ENCODE peak calls at places on chromosomes 6 and 20, in four cellular contexts. B is hepatocyte, S is lung, A is Panc1. J is an unnamed sample.

GRCh38 chr6:90610291-90610670 is 23.4 kb upstream of the MAP3K7 start:
- DNase-seq in S (no peak), A (no peak), B (no peak), J (no peak)

GRCh38 chr6:129710722-129711631 is 1.0 kb upstream of the ARHGAP18 start:
- DNase-seq in B (no peak), S (no peak), A (no peak), J (no peak)

GRCh38 chr20:1333462-1334369 is 4.8 kb upstream of the SDCBP2 start:
- DNase-seq in B (no peak), A (no peak), S (peak; percentile 14), J (no peak)

GRCh38 chr6:29810371-29810770 is 17.3 kb upstream of the HLA-G start:
- DNase-seq in B (no peak), A (no peak), S (no peak), J (no peak)

GRCh38 chr20:63641146-63641791 is 12.0 kb downstream of the STMN3 start:
- DNase-seq in B (no peak), A (no peak), S (no peak), J (peak; percentile 82)

GRCh38 chr6:111642463-111643158 is 36.9 kb upstream of the TRAF3IP2 start:
- DNase-seq in S (peak; percentile 67), B (peak; percentile 74), A (peak; percentile 67), J (peak; percentile 51)

GRCh38 chr20:46027245-46027853 is 1.7 kb upstream of the SLC12A5 start:
- DNase-seq in S (no peak), A (no peak), B (peak; percentile 87), J (peak; percentile 49)

GRCh38 chr6:38033442-38033982 is 214.0 kb downstream of the ZFAND3 start:
- DNase-seq in B (no peak), A (no peak), S (no peak), J (no peak)

GRCh38 chr6:17470209-17470952 is 77.0 kb downstream of the CAP2 start:
- DNase-seq in A (no peak), B (no peak), S (no peak), J (no peak)

GRCh38 chr20:50515471-50516106 is 5.4 kb downstream of the PTPN1 start:
- DNase-seq in A (no peak), S (no peak), B (no peak), J (no peak)

GRCh38 chr6:3745566-3746118 is 5.9 kb downstream of the PXDC1 start:
- DNase-seq in S (no peak), B (no peak), A (no peak), J (no peak)

GRCh38 chr20:48283470-48284110 is 498.3 kb upstream of the SULF2 start:
- DNase-seq in B (peak; percentile 51), A (peak; percentile 5), S (peak; percentile 45), J (no peak)

GRCh38 chr20:12327205-12327604 is 409.5 kb downstream of the BTBD3 start:
- DNase-seq in B (peak; percentile 18), S (no peak), A (no peak), J (no peak)

GRCh38 chr20:50387218-50387995 is 122.8 kb upstream of the PTPN1 start:
- DNase-seq in B (no peak), S (no peak), A (no peak), J (no peak)

GRCh38 chr6:33621396-33622388 is 570 bp downstream of the ITPR3 start:
- DNase-seq in A (no peak), S (peak; percentile 77), B (peak; percentile 60), J (peak; percentile 48)

GRCh38 chr6:28580484-28580883 is 54.8 kb downstream of the GPX5 start:
- DNase-seq in A (no peak), S (no peak), B (no peak), J (no peak)

GRCh38 chr6:112877134-112878100 is 530.3 kb downstream of the RFPL4B start:
- DNase-seq in S (no peak), A (no peak), B (no peak), J (no peak)

GRCh38 chr6:12010635-12011275 is 1.4 kb upstream of the HIVEP1 start:
- DNase-seq in B (peak; percentile 81), A (peak; percentile 48), S (peak; percentile 74), J (no peak)

GRCh38 chr6:45502446-45502845 is 124.7 kb upstream of the SUPT3H start:
- DNase-seq in A (no peak), S (no peak), B (no peak), J (no peak)

GRCh38 chr6:37139223-37139962 is 30.6 kb upstream of the PIM1 start:
- DNase-seq in A (no peak), S (no peak), B (no peak), J (no peak)

GRCh38 chr20:4435210-4435609 is 286.5 kb upstream of the PRND start:
- DNase-seq in A (no peak), S (no peak), B (no peak), J (no peak)

GRCh38 chr6:25041676-25042598 is 106.2 kb upstream of the RIPOR2 start:
- DNase-seq in A (no peak), S (no peak), B (no peak), J (peak; percentile 78)

GRCh38 chr6:79628466-79629288 is 2.5 kb upstream of the SH3BGRL2 start:
- DNase-seq in S (no peak), A (no peak), B (no peak), J (no peak)

DNA sequence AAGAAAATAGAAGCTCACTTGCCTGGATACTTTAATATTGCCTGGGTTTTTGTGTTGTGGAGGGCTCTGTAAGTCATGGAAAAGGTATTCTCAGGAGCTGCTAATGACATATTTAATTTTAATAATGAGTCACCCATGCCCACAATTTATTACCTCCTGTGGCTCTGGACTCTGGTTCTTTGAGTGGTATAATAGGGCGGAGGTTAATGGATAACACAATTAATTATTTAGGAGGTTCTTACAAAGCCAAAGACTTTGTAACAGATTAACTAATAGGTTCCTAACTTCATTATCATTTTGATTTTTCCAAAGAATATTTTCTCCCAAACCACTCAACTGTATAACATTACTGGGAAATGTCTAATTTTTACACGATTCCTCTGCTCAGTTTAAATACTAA is 29.3 kb downstream of the PHACTR3 start:
- DNase-seq in S (no peak), B (no peak), A (no peak), J (no peak)
- H3K9me3 ChIP-seq in S (no peaks in the 10 kb centered on the region), B (no peaks in the 10 kb centered on the region), A (no peaks in the 10 kb centered on the region), J (no peaks in the 10 kb centered on the region)

GRCh38 chr20:25044660-25045342 is 13.1 kb downstream of the ACSS1 start:
- DNase-seq in A (no peak), B (no peak), S (no peak), J (no peak)

GRCh38 chr20:25044261-25044560 is 13.7 kb downstream of the ACSS1 start:
- DNase-seq in B (no peak), S (no peak), A (no peak), J (no peak)

GRCh38 chr20:25045343-25045712 is 12.6 kb downstream of the ACSS1 start:
- DNase-seq in S (no peak), A (no peak), B (no peak), J (no peak)

GRCh38 chr20:25042531-25043498 is 15.1 kb downstream of the ACSS1 start:
- DNase-seq in B (no peak), A (no peak), S (peak; percentile 72), J (peak; percentile 7)

DNA sequence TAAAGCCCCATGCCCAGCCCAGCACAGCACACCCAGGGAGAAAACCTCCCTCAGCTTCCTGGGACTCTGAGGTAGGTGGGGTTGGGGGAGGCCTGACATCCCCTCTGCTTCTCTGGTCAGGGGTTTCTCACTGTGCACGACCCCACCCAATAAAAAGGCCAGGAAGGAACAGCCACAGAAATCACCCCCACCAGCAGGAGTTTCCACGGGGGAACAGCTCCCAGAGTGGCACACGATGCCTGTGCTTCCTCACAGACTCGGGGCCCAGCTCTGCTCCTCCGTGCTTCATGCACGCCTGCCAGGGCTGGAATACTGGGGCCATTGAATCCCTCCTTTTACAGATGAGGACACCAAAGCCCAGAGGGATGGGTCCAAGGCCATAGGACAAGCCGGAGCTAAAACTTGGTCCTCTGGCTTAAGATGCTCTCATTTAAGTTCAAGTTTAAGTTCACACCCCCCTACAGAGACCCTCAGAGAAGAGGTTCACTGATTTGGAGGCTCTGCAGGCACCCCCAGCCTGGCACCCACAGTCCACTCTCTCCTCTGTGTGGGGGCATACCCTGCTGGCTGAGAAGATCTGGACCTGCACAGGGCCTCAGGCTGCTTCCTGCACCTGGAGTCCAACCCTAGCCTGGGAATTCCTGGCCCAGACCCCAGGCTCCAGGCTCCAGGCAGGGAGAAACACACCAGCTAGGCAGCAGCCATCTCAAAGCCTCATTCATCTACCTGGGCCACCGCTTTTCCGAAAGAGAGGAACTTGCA is 14.3 kb downstream of the ACSS1 start:
- DNase-seq in S (no peak), A (no peak), B (no peak), J (no peak)
- H3K4me1 ChIP-seq in S (peaks cover 40% of the 10 kb centered on the region), A (peaks cover 14% of the 10 kb centered on the region), B (peaks cover 18% of the 10 kb centered on the region), J (peaks cover 26% of the 10 kb centered on the region)

GRCh38 chr20:42739692-42740091 is 450.0 kb downstream of the PTPRT start:
- DNase-seq in A (no peak), B (no peak), S (no peak), J (no peak)
- H3K9me3 ChIP-seq in A (no peaks in the 10 kb centered on the region), B (no peaks in the 10 kb centered on the region), S (peaks cover 13% of the 10 kb centered on the region), J (no peaks in the 10 kb centered on the region)

DNA sequence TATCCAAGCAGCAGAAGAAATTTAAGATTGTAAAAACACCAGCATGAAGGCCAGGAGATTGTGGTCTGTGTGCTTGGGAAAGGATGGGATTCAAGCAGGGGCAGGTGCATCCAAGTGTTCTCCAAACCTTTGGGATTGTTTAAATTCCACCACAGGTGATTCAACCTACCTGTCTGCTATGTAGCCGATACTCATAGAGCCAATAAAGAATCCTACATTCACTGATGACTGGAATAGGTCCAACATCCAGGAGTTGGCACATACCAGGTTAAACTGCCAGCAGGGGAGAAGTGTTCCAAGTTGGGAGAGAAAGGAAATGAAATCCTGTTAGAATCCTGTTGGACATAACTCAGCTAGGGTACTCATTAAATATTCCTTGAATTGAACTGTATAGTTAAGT is 2.2 kb downstream of the SLC22A2 start:
- DNase-seq in A (no peak), S (no peak), B (no peak), J (no peak)
- H3K4me1 ChIP-seq in A (no peaks in the 10 kb centered on the region), S (no peaks in the 10 kb centered on the region), B (peaks cover 44% of the 10 kb centered on the region), J (no peaks in the 10 kb centered on the region)

J was measured in CD4-positive, CD25-positive, alpha-beta regulatory T cell.